ENCODE peak calls at places on chromosomes 6 and 20, in six cellular contexts. One of them, this sample, is unnamed.

GRCh38 chr20:25223179-25223661 is 24.7 kb upstream of the PYGB start:
- DNase-seq in Right ventricle myocardium superior: no peak
- DNase-seq in sciatic nerve: no peak
- DNase-seq in ACHN: peak; percentile 83
- DNase-seq in activated T-cell treated with anti-CD3 and anti-CD28 coated beads for 1 hour: no peak
- DNase-seq in right cardiac atrium: no peak
- DNase-seq in this sample: no peak

GRCh38 chr6:99458319-99458718 is 33.2 kb upstream of the PNISR start:
- DNase-seq in Right ventricle myocardium superior: no peak
- DNase-seq in sciatic nerve: no peak
- DNase-seq in ACHN: peak; percentile 48
- DNase-seq in activated T-cell treated with anti-CD3 and anti-CD28 coated beads for 1 hour: no peak
- DNase-seq in right cardiac atrium: no peak
- DNase-seq in this sample: peak; percentile 12

GRCh38 chr6:45710304-45710821 is 305.3 kb downstream of the CLIC5 start:
- DNase-seq in Right ventricle myocardium superior: no peak
- DNase-seq in sciatic nerve: no peak
- DNase-seq in ACHN: no peak
- DNase-seq in activated T-cell treated with anti-CD3 and anti-CD28 coated beads for 1 hour: no peak
- DNase-seq in right cardiac atrium: no peak
- DNase-seq in this sample: no peak

GRCh38 chr20:25584905-25585704 is at the start of gene NINL:
- DNase-seq in Right ventricle myocardium superior: peak; percentile 74
- DNase-seq in sciatic nerve: peak; percentile 78
- DNase-seq in ACHN: peak; percentile 76
- DNase-seq in activated T-cell treated with anti-CD3 and anti-CD28 coated beads for 1 hour: peak; percentile 28
- DNase-seq in right cardiac atrium: peak; percentile 86
- DNase-seq in this sample: peak; percentile 62

GRCh38 chr6:53811082-53811481 is 16.3 kb downstream of the LRRC1 start:
- DNase-seq in Right ventricle myocardium superior: no peak
- DNase-seq in sciatic nerve: no peak
- DNase-seq in ACHN: no peak
- DNase-seq in activated T-cell treated with anti-CD3 and anti-CD28 coated beads for 1 hour: no peak
- DNase-seq in right cardiac atrium: no peak
- DNase-seq in this sample: no peak

GRCh38 chr20:15491564-15491963 is 1081.7 kb downstream of the KIF16B start:
- DNase-seq in Right ventricle myocardium superior: no peak
- DNase-seq in sciatic nerve: no peak
- DNase-seq in ACHN: no peak
- DNase-seq in activated T-cell treated with anti-CD3 and anti-CD28 coated beads for 1 hour: no peak
- DNase-seq in right cardiac atrium: no peak
- DNase-seq in this sample: no peak

GRCh38 chr6:49430187-49430586 is 32.9 kb downstream of the MMUT start:
- DNase-seq in Right ventricle myocardium superior: no peak
- DNase-seq in sciatic nerve: no peak
- DNase-seq in ACHN: no peak
- DNase-seq in activated T-cell treated with anti-CD3 and anti-CD28 coated beads for 1 hour: no peak
- DNase-seq in right cardiac atrium: no peak
- DNase-seq in this sample: no peak

GRCh38 chr6:1600764-1601615 is 8.7 kb upstream of the FOXC1 start:
- DNase-seq in Right ventricle myocardium superior: no peak
- DNase-seq in sciatic nerve: no peak
- DNase-seq in ACHN: no peak
- DNase-seq in activated T-cell treated with anti-CD3 and anti-CD28 coated beads for 1 hour: no peak
- DNase-seq in right cardiac atrium: no peak
- DNase-seq in this sample: no peak

GRCh38 chr6:73579851-73580246 is 59.0 kb upstream of the EEF1A1 start:
- DNase-seq in Right ventricle myocardium superior: no peak
- DNase-seq in sciatic nerve: no peak
- DNase-seq in ACHN: peak; percentile 73
- DNase-seq in activated T-cell treated with anti-CD3 and anti-CD28 coated beads for 1 hour: no peak
- DNase-seq in right cardiac atrium: peak; percentile 49
- DNase-seq in this sample: no peak

GRCh38 chr6:119096683-119097310 is 18.3 kb upstream of the FAM184A start:
- DNase-seq in Right ventricle myocardium superior: peak; percentile 91
- DNase-seq in sciatic nerve: peak; percentile 91
- DNase-seq in ACHN: no peak
- DNase-seq in activated T-cell treated with anti-CD3 and anti-CD28 coated beads for 1 hour: no peak
- DNase-seq in right cardiac atrium: peak; percentile 89
- DNase-seq in this sample: no peak

GRCh38 chr20:2713285-2713684 is 20.7 kb downstream of the EBF4 start:
- DNase-seq in Right ventricle myocardium superior: no peak
- DNase-seq in sciatic nerve: no peak
- DNase-seq in ACHN: no peak
- DNase-seq in activated T-cell treated with anti-CD3 and anti-CD28 coated beads for 1 hour: no peak
- DNase-seq in right cardiac atrium: no peak
- DNase-seq in this sample: no peak

GRCh38 chr6:130557481-130558112 is 191.8 kb downstream of the TMEM200A start:
- DNase-seq in Right ventricle myocardium superior: no peak
- DNase-seq in sciatic nerve: no peak
- DNase-seq in ACHN: no peak
- DNase-seq in activated T-cell treated with anti-CD3 and anti-CD28 coated beads for 1 hour: no peak
- DNase-seq in right cardiac atrium: no peak
- DNase-seq in this sample: no peak

GRCh38 chr6:108730556-108731228 is 117.5 kb upstream of the ARMC2 start:
- DNase-seq in Right ventricle myocardium superior: no peak
- DNase-seq in sciatic nerve: no peak
- DNase-seq in ACHN: no peak
- DNase-seq in activated T-cell treated with anti-CD3 and anti-CD28 coated beads for 1 hour: no peak
- DNase-seq in right cardiac atrium: no peak
- DNase-seq in this sample: no peak

GRCh38 chr6:163391983-163392382 is 22.5 kb upstream of the QKI start:
- DNase-seq in Right ventricle myocardium superior: no peak
- DNase-seq in sciatic nerve: no peak
- DNase-seq in ACHN: no peak
- DNase-seq in activated T-cell treated with anti-CD3 and anti-CD28 coated beads for 1 hour: no peak
- DNase-seq in right cardiac atrium: no peak
- DNase-seq in this sample: no peak

GRCh38 chr6:79536615-79536968 is 638 bp downstream of the LCA5 start:
- DNase-seq in Right ventricle myocardium superior: peak; percentile 62
- DNase-seq in sciatic nerve: peak; percentile 62
- DNase-seq in ACHN: peak; percentile 26
- DNase-seq in activated T-cell treated with anti-CD3 and anti-CD28 coated beads for 1 hour: no peak
- DNase-seq in right cardiac atrium: peak; percentile 71
- DNase-seq in this sample: no peak

GRCh38 chr6:74578339-74578738 is 627.5 kb downstream of the COL12A1 start:
- DNase-seq in Right ventricle myocardium superior: no peak
- DNase-seq in sciatic nerve: no peak
- DNase-seq in ACHN: no peak
- DNase-seq in activated T-cell treated with anti-CD3 and anti-CD28 coated beads for 1 hour: no peak
- DNase-seq in right cardiac atrium: no peak
- DNase-seq in this sample: no peak

GRCh38 chr6:39102024-39102820 is 12.8 kb downstream of the SAYSD1 start:
- DNase-seq in Right ventricle myocardium superior: peak; percentile 57
- DNase-seq in sciatic nerve: no peak
- DNase-seq in ACHN: peak; percentile 61
- DNase-seq in activated T-cell treated with anti-CD3 and anti-CD28 coated beads for 1 hour: no peak
- DNase-seq in right cardiac atrium: peak; percentile 71
- DNase-seq in this sample: peak; percentile 56

GRCh38 chr6:144739873-144740272 is 454.7 kb downstream of the UTRN start:
- DNase-seq in Right ventricle myocardium superior: no peak
- DNase-seq in sciatic nerve: no peak
- DNase-seq in ACHN: no peak
- DNase-seq in activated T-cell treated with anti-CD3 and anti-CD28 coated beads for 1 hour: no peak
- DNase-seq in right cardiac atrium: no peak
- DNase-seq in this sample: no peak

GRCh38 chr6:46350714-46351113 is 140.5 kb downstream of the RCAN2 start:
- DNase-seq in Right ventricle myocardium superior: no peak
- DNase-seq in sciatic nerve: no peak
- DNase-seq in ACHN: no peak
- DNase-seq in activated T-cell treated with anti-CD3 and anti-CD28 coated beads for 1 hour: no peak
- DNase-seq in right cardiac atrium: no peak
- DNase-seq in this sample: no peak

GRCh38 chr20:37202267-37202943 is 23.1 kb upstream of the MROH8 start:
- DNase-seq in Right ventricle myocardium superior: no peak
- DNase-seq in sciatic nerve: no peak
- DNase-seq in ACHN: peak; percentile 94
- DNase-seq in activated T-cell treated with anti-CD3 and anti-CD28 coated beads for 1 hour: no peak
- DNase-seq in right cardiac atrium: no peak
- DNase-seq in this sample: peak; percentile 42

GRCh38 chr6:159151266-159151855 is 17.8 kb upstream of the FNDC1 start:
- DNase-seq in Right ventricle myocardium superior: no peak
- DNase-seq in sciatic nerve: no peak
- DNase-seq in ACHN: peak; percentile 37
- DNase-seq in activated T-cell treated with anti-CD3 and anti-CD28 coated beads for 1 hour: peak; percentile 23
- DNase-seq in right cardiac atrium: peak; percentile 73
- DNase-seq in this sample: peak; percentile 69

GRCh38 chr6:27866370-27867050 is 45.7 kb downstream of the OR2B2 start:
- DNase-seq in Right ventricle myocardium superior: no peak
- DNase-seq in sciatic nerve: no peak
- DNase-seq in ACHN: no peak
- DNase-seq in activated T-cell treated with anti-CD3 and anti-CD28 coated beads for 1 hour: no peak
- DNase-seq in right cardiac atrium: no peak
- DNase-seq in this sample: peak; percentile 86

GRCh38 chr6:166418691-166419143 is 36.0 kb upstream of the MPC1 start:
- DNase-seq in Right ventricle myocardium superior: no peak
- DNase-seq in sciatic nerve: peak; percentile 52
- DNase-seq in ACHN: no peak
- DNase-seq in activated T-cell treated with anti-CD3 and anti-CD28 coated beads for 1 hour: no peak
- DNase-seq in right cardiac atrium: no peak
- DNase-seq in this sample: no peak

GRCh38 chr6:51515052-51515402 is 572.4 kb downstream of the PKHD1 start:
- DNase-seq in Right ventricle myocardium superior: no peak
- DNase-seq in sciatic nerve: no peak
- DNase-seq in ACHN: no peak
- DNase-seq in activated T-cell treated with anti-CD3 and anti-CD28 coated beads for 1 hour: no peak
- DNase-seq in right cardiac atrium: no peak
- DNase-seq in this sample: no peak

GRCh38 chr20:51758978-51759544 is 9.1 kb downstream of the ATP9A start:
- DNase-seq in Right ventricle myocardium superior: peak; percentile 53
- DNase-seq in sciatic nerve: no peak
- DNase-seq in ACHN: no peak
- DNase-seq in activated T-cell treated with anti-CD3 and anti-CD28 coated beads for 1 hour: no peak
- DNase-seq in right cardiac atrium: peak; percentile 63
- DNase-seq in this sample: no peak

This sample was measured in germinal center.